ENCODE peak calls at places on chromosome 1, in six cellular contexts. L is OCI-LY7, T is HCT116, Z is MM.1S, I is PC-3, M is neural progenitor cell. S is an unnamed sample.

GRCh38 chr1:41889506-41890414 is 29.0 kb downstream of the HIVEP3 start:
- DNase-seq in L (no peak), T (no peak), Z (no peak), I (no peak), M (no peak), S (no peak)

GRCh38 chr1:93567255-93567918 is 114.2 kb downstream of the BCAR3 start:
- DNase-seq in L (no peak), T (no peak), Z (no peak), I (peak; percentile 52), M (no peak), S (peak; percentile 90)

GRCh38 chr1:181504294-181505115 is 21.2 kb downstream of the CACNA1E start:
- DNase-seq in L (peak; percentile 65), T (peak; percentile 62), Z (peak; percentile 76), I (peak; percentile 19), M (peak; percentile 84), S (peak; percentile 55)

GRCh38 chr1:151887028-151887427 is 22.3 kb downstream of the THEM4 start:
- DNase-seq in L (no peak), T (no peak), Z (no peak), I (peak; percentile 88), M (no peak), S (no peak)

GRCh38 chr1:230899845-230900251 is 31.5 kb upstream of the C1orf198 start:
- DNase-seq in L (no peak), T (no peak), Z (no peak), I (no peak), M (no peak), S (no peak)

GRCh38 chr1:230189276-230190183 is 122.5 kb downstream of the GALNT2 start:
- DNase-seq in L (no peak), T (no peak), Z (no peak), I (no peak), M (no peak), S (no peak)

GRCh38 chr1:115727706-115728249 is 40.7 kb downstream of the CASQ2 start:
- DNase-seq in L (no peak), T (no peak), Z (no peak), I (peak; percentile 32), M (peak; percentile 25), S (peak; percentile 79)

GRCh38 chr1:4144349-4144971 is 244.4 kb upstream of the C1orf174 start:
- DNase-seq in L (no peak), T (no peak), Z (no peak), I (no peak), M (no peak), S (no peak)

GRCh38 chr1:111992396-111992985 is 3.0 kb upstream of the KCND3 start:
- DNase-seq in L (no peak), T (no peak), Z (no peak), I (no peak), M (no peak), S (no peak)

GRCh38 chr1:192516776-192517297 is 58.7 kb upstream of the RGS1 start:
- DNase-seq in L (peak; percentile 89), T (no peak), Z (peak; percentile 99), I (peak; percentile 66), M (peak; percentile 13), S (no peak)

GRCh38 chr1:175128523-175128922 is 60.9 kb downstream of the TNN start:
- DNase-seq in L (no peak), T (no peak), Z (no peak), I (no peak), M (no peak), S (no peak)

GRCh38 chr1:117541003-117541402 is 64.8 kb upstream of the TENT5C start:
- DNase-seq in L (no peak), T (no peak), Z (no peak), I (no peak), M (no peak), S (peak; percentile 29)

GRCh38 chr1:115953180-115953579 is 23.1 kb upstream of the SLC22A15 start:
- DNase-seq in L (no peak), T (no peak), Z (no peak), I (peak; percentile 34), M (no peak), S (no peak)

GRCh38 chr1:36927826-36928225 is 106.5 kb downstream of the GRIK3 start:
- DNase-seq in L (no peak), T (no peak), Z (no peak), I (no peak), M (no peak), S (no peak)

GRCh38 chr1:160371346-160371631 is 4.4 kb downstream of the NHLH1 start:
- DNase-seq in L (no peak), T (no peak), Z (no peak), I (no peak), M (no peak), S (no peak)

GRCh38 chr1:155323729-155324040 is 3.0 kb downstream of the RUSC1 start:
- DNase-seq in L (peak; percentile 80), T (peak; percentile 80), Z (peak; percentile 95), I (peak; percentile 92), M (peak; percentile 94), S (peak; percentile 94)

GRCh38 chr1:30054126-30054525 is 669.3 kb downstream of the MATN1 start:
- DNase-seq in L (no peak), T (no peak), Z (no peak), I (no peak), M (peak; percentile 8), S (no peak)

GRCh38 chr1:36383240-36383639 is 2.5 kb downstream of the STK40 start:
- DNase-seq in L (no peak), T (no peak), Z (no peak), I (no peak), M (no peak), S (no peak)

GRCh38 chr1:64171797-64172281 is 31.6 kb upstream of the UBE2U start:
- DNase-seq in L (no peak), T (peak; percentile 13), Z (peak; percentile 60), I (peak; percentile 85), M (no peak), S (peak; percentile 45)

GRCh38 chr1:62144238-62144831 is 50.3 kb upstream of the L1TD1 start:
- DNase-seq in L (peak; percentile 36), T (peak; percentile 31), Z (peak; percentile 62), I (peak; percentile 79), M (peak; percentile 64), S (peak; percentile 67)

GRCh38 chr1:181493145-181493544 is 9.8 kb downstream of the CACNA1E start:
- DNase-seq in L (no peak), T (no peak), Z (no peak), I (no peak), M (no peak), S (no peak)

DNA sequence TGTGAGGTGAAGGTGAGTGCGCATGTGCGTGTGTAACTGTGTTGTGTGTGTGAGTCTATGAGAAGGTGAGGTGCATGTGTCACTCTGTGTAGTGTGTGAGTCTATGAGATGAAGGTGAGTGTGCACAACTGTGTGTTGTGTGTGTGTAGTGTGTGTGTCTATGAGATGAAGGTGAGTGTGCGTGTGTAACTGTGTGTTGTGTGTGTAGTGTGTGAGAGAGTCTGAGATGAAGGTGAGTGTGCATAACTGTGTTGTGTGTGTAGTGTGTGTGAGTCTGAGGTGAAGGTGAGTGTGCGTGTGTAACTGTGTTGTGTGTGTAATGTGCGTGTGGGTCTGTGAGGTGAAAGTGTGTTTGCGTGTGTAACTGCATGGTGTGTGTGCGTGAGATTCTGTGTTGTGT is 154.0 kb downstream of the FOXD2 start:
- DNase-seq in L (no peak), T (no peak), Z (no peak), I (no peak), M (no peak), S (no peak)
- TF ChIP-seq CTCF in L (no peak), T (no peak), Z (no peak), I (no peak), M (no peak), S (no peak)

DNA sequence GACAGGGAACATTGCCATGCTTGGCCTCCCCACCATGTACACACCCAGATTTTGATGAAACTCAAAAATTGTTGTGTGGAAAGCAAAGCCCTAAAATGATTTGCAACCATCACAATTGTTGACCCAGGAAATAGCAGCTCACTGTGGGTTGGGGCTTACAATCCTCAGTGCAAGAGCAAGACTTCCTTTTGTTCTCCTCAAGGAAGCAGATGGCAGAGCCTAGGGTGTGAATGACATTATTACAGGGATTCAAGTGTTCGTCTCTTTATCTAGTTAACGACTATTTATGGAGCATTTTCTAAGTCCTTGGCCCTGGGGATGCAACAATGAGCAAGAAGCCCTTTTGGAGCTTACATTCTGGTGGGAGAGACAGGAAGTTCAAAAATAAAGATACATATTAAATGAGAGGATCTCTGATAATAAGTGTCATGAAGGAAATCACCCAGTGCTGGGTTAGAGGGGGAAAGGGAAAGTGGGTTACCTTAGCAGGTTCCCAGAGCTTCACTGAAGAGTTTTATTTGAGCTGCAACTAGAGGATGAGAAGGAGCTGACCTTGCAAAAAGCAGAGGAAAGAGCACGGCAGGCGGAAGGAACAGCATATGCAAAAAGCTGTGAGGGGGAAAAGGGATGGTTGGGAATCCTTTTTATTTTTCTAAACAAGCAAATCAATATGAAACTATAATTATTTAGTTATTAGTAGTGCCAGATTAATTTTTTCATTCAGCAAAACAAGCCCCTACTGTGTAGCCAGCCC is 38.5 kb upstream of the ID3 start:
- DNase-seq in L (no peak), T (no peak), Z (no peak), I (no peak), M (peak; percentile 50), S (no peak)
- H3K27ac ChIP-seq in L (peak overlapping the region; percentile 94), T (no peak overlapping the region), Z (no peak overlapping the region), I (no peak overlapping the region), M (peak overlapping the region; percentile 92), S (no peak overlapping the region)

DNA sequence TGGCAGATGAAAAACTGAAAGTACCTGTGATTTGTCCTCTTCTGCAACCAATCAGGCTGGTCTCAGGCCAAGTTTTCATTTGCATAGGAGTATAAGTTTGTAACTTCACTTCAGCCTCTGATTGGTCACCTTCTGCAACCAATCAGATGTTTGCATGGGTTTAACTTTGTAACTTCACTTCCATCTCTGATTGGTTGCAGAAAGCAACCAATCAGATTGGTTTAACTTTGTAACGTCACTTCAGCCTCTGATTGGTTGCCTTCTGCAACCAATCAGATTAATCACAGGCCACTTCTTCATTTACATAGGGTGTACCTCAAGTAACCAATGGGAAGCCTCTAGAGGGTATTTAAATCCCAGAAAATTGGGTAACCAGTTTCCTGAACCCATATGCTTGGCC is 18.9 kb upstream of the TUT4 start:
- DNase-seq in L (peak; percentile 29), T (no peak), Z (peak; percentile 35), I (peak; percentile 22), M (no peak), S (no peak)
- TF ChIP-seq EZH2phosphoT487 in L (no peak), T (no peak), Z (no peak), I (no peak), M (no peak), S (no peak)

GRCh38 chr1:243475966-243476365 is 220.1 kb downstream of the SDCCAG8 start:
- DNase-seq in L (no peak), T (no peak), Z (no peak), I (peak; percentile 16), M (peak; percentile 87), S (no peak)
- TF ChIP-seq CTCF in L (no peak), T (no peak), Z (no peak), I (peak; percentile 42), M (peak; percentile 60), S (no peak)

GRCh38 chr1:201499191-201499590 is 7.7 kb downstream of the CSRP1 start:
- DNase-seq in L (no peak), T (no peak), Z (no peak), I (no peak), M (no peak), S (no peak)
- H3K27ac ChIP-seq in L (no peak overlapping the region), T (no peak overlapping the region), Z (no peak overlapping the region), I (no peak overlapping the region), M (no peak overlapping the region), S (no peak overlapping the region)

GRCh38 chr1:208238710-208239517 is 5.3 kb downstream of the PLXNA2 start:
- DNase-seq in L (peak; percentile 23), T (peak; percentile 7), Z (peak; percentile 77), I (peak; percentile 71), M (peak; percentile 74), S (peak; percentile 72)
- TF ChIP-seq EZH2phosphoT487 in L (no peak), T (no peak), Z (no peak), I (no peak), M (no peak), S (no peak)

GRCh38 chr1:97137862-97138514 is 416.4 kb downstream of the PTBP2 start:
- DNase-seq in L (peak; percentile 55), T (peak; percentile 37), Z (peak; percentile 39), I (peak; percentile 70), M (peak; percentile 43), S (peak; percentile 70)
- TF ChIP-seq CTCF in L (peak; percentile 70), T (peak; percentile 42), Z (peak; percentile 43), I (peak; percentile 83), M (peak; percentile 59), S (peak; percentile 60)